ENCODE peak calls at places on chromosomes 16 and 17, in four cellular contexts. One of them, this sample, is unnamed.

GRCh38 chr17:76697702-76698465 is 12.9 kb downstream of the MXRA7 start:
- DNase-seq in PC-3: no peak
- DNase-seq in CD8-positive, alpha-beta T cell: no peak
- DNase-seq in coronary artery: no peak
- DNase-seq in this sample: no peak

GRCh38 chr16:49355923-49356665 is 17.5 kb upstream of the C16orf78 start:
- DNase-seq in CD8-positive, alpha-beta T cell: no peak
- DNase-seq in PC-3: no peak
- DNase-seq in coronary artery: peak
- DNase-seq in this sample: no peak

GRCh38 chr16:10339777-10340752 is 45.8 kb upstream of the ATF7IP2 start:
- DNase-seq in CD8-positive, alpha-beta T cell: no peak
- DNase-seq in coronary artery: no peak
- DNase-seq in PC-3: no peak
- DNase-seq in this sample: no peak

GRCh38 chr16:53817812-53818211 is 113.9 kb downstream of the FTO start:
- DNase-seq in CD8-positive, alpha-beta T cell: no peak
- DNase-seq in coronary artery: no peak
- DNase-seq in PC-3: peak
- DNase-seq in this sample: no peak

GRCh38 chr17:17536702-17537101 is 40.5 kb upstream of the RASD1 start:
- DNase-seq in CD8-positive, alpha-beta T cell: no peak
- DNase-seq in coronary artery: no peak
- DNase-seq in PC-3: no peak
- DNase-seq in this sample: no peak

GRCh38 chr16:12801511-12802042 is 2.1 kb downstream of the CPPED1 start:
- DNase-seq in PC-3: no peak
- DNase-seq in coronary artery: no peak
- DNase-seq in CD8-positive, alpha-beta T cell: no peak
- DNase-seq in this sample: peak

GRCh38 chr17:71790791-71791190 is 330.0 kb upstream of the SOX9 start:
- DNase-seq in coronary artery: no peak
- DNase-seq in CD8-positive, alpha-beta T cell: no peak
- DNase-seq in PC-3: peak
- DNase-seq in this sample: peak

GRCh38 chr17:2794116-2794803 is 2.0 kb upstream of the RAP1GAP2 start:
- DNase-seq in CD8-positive, alpha-beta T cell: no peak
- DNase-seq in coronary artery: no peak
- DNase-seq in PC-3: no peak
- DNase-seq in this sample: no peak

GRCh38 chr16:66690106-66690847 is 6.3 kb downstream of the CMTM4 start:
- DNase-seq in coronary artery: no peak
- DNase-seq in PC-3: no peak
- DNase-seq in CD8-positive, alpha-beta T cell: no peak
- DNase-seq in this sample: no peak

GRCh38 chr16:252366-253337 is 18.0 kb downstream of the FAM234A start:
- DNase-seq in CD8-positive, alpha-beta T cell: no peak
- DNase-seq in PC-3: no peak
- DNase-seq in coronary artery: no peak
- DNase-seq in this sample: no peak

GRCh38 chr17:67151717-67152116 is 93.3 kb downstream of the HELZ start:
- DNase-seq in coronary artery: no peak
- DNase-seq in CD8-positive, alpha-beta T cell: no peak
- DNase-seq in PC-3: peak
- DNase-seq in this sample: peak
- H3K27ac ChIP-seq in coronary artery: no peak
- H3K27ac ChIP-seq in CD8-positive, alpha-beta T cell: no peak
- H3K27ac ChIP-seq in PC-3: peak
- H3K27ac ChIP-seq in this sample: no peak

GRCh38 chr16:69903851-69904250 is 47.3 kb upstream of the CLEC18A start:
- DNase-seq in coronary artery: no peak
- DNase-seq in PC-3: no peak
- DNase-seq in CD8-positive, alpha-beta T cell: no peak
- DNase-seq in this sample: no peak
- H3K27ac ChIP-seq in coronary artery: no peak
- H3K27ac ChIP-seq in PC-3: no peak
- H3K27ac ChIP-seq in CD8-positive, alpha-beta T cell: no peak
- H3K27ac ChIP-seq in this sample: no peak

GRCh38 chr16:19521471-19522368 is at the start of gene GDE1:
- DNase-seq in CD8-positive, alpha-beta T cell: peak
- DNase-seq in coronary artery: peak
- DNase-seq in PC-3: peak
- DNase-seq in this sample: peak

GRCh38 chr16:19520861-19521331 is 1.0 kb downstream of the GDE1 start:
- DNase-seq in coronary artery: no peak
- DNase-seq in PC-3: peak
- DNase-seq in CD8-positive, alpha-beta T cell: no peak
- DNase-seq in this sample: peak

GRCh38 chr16:19523184-19523558 is 571 bp upstream of the CCP110 start:
- DNase-seq in CD8-positive, alpha-beta T cell: no peak
- DNase-seq in PC-3: no peak
- DNase-seq in coronary artery: no peak
- DNase-seq in this sample: no peak

GRCh38 chr16:19523559-19524355 is at the start of gene CCP110:
- DNase-seq in CD8-positive, alpha-beta T cell: peak
- DNase-seq in coronary artery: peak
- DNase-seq in PC-3: peak
- DNase-seq in this sample: peak

DNA sequence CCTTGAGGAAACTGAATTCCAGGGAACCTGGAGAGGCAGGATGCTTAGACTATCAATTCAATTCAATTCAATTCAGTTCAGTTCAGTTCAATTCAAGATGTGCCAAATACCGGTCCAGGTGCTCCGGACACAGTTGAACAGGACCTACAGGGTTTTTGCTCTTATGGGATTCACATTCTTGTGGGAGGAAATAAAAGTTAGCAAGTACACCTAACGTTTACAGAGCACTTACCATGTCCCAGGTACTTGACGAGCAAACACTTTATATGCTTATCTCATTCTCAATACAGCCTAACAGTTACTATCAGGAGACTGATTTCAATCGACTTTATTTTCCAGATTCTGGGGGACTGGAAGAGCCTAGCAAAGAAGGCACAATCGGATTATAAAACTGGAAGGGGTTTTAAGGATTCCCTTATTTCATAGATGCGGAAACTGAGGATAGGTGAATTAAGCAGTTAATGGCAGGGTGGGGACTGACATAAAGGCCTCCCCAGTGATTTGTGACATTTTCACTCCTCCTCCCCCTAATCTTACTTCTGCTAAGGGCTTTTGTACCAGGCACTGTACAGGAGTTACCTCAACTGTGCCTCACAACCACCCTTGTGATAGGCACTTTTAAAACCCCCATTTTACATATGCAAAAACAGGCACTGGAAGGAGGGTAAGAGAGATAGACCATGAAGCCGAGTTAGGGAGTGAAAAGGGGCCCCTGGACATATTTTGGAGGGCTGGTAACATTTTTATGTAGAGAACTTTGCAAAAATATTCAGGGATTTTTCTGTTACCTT is 666 bp upstream of the GDE1 start:
- DNase-seq in PC-3: peak
- DNase-seq in CD8-positive, alpha-beta T cell: no peak
- DNase-seq in coronary artery: no peak
- DNase-seq in this sample: no peak
- H3K27ac ChIP-seq in PC-3: no peak
- H3K27ac ChIP-seq in CD8-positive, alpha-beta T cell: peak
- H3K27ac ChIP-seq in coronary artery: peak
- H3K27ac ChIP-seq in this sample: no peak

DNA sequence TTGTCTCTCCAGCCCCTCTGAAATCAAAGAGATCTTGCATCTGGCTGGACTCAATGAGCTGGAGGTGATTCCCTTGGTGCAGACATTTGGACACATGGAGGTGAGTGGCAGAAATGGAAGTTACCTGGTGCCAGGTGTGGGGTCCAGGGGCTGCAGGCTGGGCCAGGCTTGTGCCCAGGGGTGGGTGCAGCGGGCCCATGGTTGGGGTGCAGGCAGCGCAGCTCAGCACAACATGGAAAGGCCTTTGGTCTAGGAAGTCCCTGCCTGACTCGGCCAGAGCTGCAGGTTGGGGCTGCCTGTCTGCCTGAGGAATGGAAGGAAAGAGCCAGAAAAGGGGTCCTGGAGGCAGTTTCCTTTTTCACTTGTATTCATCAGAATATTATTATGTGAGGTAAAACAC is 10.2 kb upstream of the OGFOD3 start:
- DNase-seq in CD8-positive, alpha-beta T cell: no peak
- DNase-seq in PC-3: no peak
- DNase-seq in coronary artery: no peak
- DNase-seq in this sample: no peak
- H3K27ac ChIP-seq in CD8-positive, alpha-beta T cell: no peak
- H3K27ac ChIP-seq in PC-3: no peak
- H3K27ac ChIP-seq in coronary artery: no peak
- H3K27ac ChIP-seq in this sample: no peak

GRCh38 chr17:48612456-48612853 is 1.6 kb upstream of the HOXB7 start:
- DNase-seq in PC-3: no peak
- DNase-seq in CD8-positive, alpha-beta T cell: no peak
- DNase-seq in coronary artery: no peak
- DNase-seq in this sample: no peak
- H3K27ac ChIP-seq in PC-3: no peak
- H3K27ac ChIP-seq in CD8-positive, alpha-beta T cell: no peak
- H3K27ac ChIP-seq in coronary artery: no peak
- H3K27ac ChIP-seq in this sample: no peak

DNA sequence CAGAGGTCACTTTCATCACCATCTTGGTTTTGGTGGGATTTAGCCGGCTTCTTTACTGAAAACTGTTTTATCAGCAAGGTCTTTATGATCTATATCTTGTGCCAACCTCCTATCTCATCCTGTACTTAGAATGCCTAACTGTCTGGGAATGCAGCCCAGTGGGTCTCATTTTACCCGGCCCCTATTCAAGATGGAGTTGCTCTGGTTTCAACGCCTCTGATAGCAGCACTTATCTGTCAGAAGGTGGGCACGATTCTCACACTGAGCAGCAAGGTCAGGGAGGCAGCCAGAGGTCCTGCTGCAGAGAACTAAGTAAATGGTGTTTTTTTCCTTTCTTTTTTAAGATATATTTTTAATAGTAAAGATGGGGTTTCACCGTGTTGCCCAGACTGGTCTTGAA is 26.3 kb upstream of the XYLT2 start:
- DNase-seq in coronary artery: no peak
- DNase-seq in CD8-positive, alpha-beta T cell: no peak
- DNase-seq in PC-3: no peak
- DNase-seq in this sample: no peak
- H3K27ac ChIP-seq in coronary artery: no peak
- H3K27ac ChIP-seq in CD8-positive, alpha-beta T cell: no peak
- H3K27ac ChIP-seq in PC-3: no peak
- H3K27ac ChIP-seq in this sample: peak

This sample was measured in foreskin keratinocyte.